ENCODE peak calls at places on chromosomes 11 and 22, in four cellular contexts. X, W, G and J are unnamed samples.

GRCh38 chr22:37740455-37741311 is 43.8 kb downstream of the TRIOBP start:
- DNase-seq in X (no peak), W (no peak), G (no peak), J (no peak)

GRCh38 chr11:7576671-7577225 is 62.9 kb downstream of the PPFIBP2 start:
- DNase-seq in X (no peak), W (peak), G (no peak), J (no peak)

GRCh38 chr22:44172370-44173108 is 8.2 kb upstream of the PARVG start:
- DNase-seq in X (peak), W (no peak), G (no peak), J (no peak)

GRCh38 chr22:42799061-42799460 is 58.0 kb downstream of the ARFGAP3 start:
- DNase-seq in X (no peak), W (no peak), G (no peak), J (no peak)

GRCh38 chr11:68014157-68014965 is 4.2 kb downstream of the ALDH3B1 start:
- DNase-seq in X (no peak), W (no peak), G (no peak), J (no peak)

GRCh38 chr22:22462813-22463567 is 45.6 kb downstream of the ZNF280B start:
- DNase-seq in X (peak), W (peak), G (no peak), J (no peak)

GRCh38 chr11:124831897-124832296 is 31.7 kb upstream of the MSANTD2 start:
- DNase-seq in X (no peak), W (no peak), G (no peak), J (no peak)

GRCh38 chr11:64905516-64906313 is 11.3 kb downstream of the ATG2A start:
- DNase-seq in X (no peak), W (no peak), G (no peak), J (no peak)

GRCh38 chr22:28171135-28171534 is 252.1 kb upstream of the PITPNB start:
- DNase-seq in X (no peak), W (no peak), G (no peak), J (no peak)

GRCh38 chr11:132640952-132641351 is 891.3 kb downstream of the OPCML start:
- DNase-seq in X (no peak), W (no peak), G (no peak), J (no peak)

DNA sequence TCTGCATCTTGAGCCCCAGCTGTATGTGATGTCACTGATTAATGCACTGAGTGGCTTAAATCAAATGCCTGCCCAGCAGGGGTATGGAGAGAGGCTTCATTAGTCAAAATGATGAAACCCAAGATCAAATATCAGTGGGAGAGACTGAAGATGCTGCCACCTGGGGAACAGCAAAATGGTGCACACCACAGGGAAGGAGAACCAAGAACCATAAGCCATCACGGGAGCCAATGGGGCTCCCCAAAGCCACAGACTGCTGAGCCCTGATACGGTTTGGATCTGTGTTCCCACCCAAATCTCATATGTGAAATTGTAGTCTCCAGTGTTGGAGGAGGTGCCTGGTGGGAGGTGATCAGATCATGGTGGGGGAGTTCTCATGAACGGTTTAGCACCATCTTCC is 85.6 kb downstream of the CTTN start:
- DNase-seq in X (no peak), W (no peak), G (no peak), J (no peak)
- TF ChIP-seq USF1 in X (no peak), W (no peak), G (no peak), J (no peak)

DNA sequence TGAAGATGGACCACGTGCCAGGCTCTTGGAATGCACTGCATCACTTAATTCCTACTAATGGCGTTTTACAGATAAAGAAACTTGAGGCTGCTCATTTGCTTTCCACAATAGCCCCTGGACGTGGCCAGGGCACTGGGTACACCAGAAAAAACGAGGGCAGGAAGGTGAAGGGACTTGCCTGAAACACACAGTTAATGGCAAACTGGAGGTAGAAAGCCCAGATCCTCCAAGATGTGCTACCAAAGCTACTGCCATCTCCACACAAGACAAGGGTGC is 1.8 kb upstream of the FXYD2 start:
- DNase-seq in X (no peak), W (no peak), G (no peak), J (no peak)
- TF ChIP-seq USF1 in X (no peak), W (no peak), G (no peak), J (no peak)

GRCh38 chr22:48433647-48434046 is 1394.0 kb downstream of the BRD1 start:
- DNase-seq in X (no peak), W (no peak), G (no peak), J (no peak)

GRCh38 chr22:48431536-48432315 is 1395.9 kb downstream of the BRD1 start:
- DNase-seq in X (no peak), W (no peak), G (no peak), J (no peak)

GRCh38 chr22:48434156-48434867 is 1393.4 kb downstream of the BRD1 start:
- DNase-seq in X (no peak), W (no peak), G (no peak), J (no peak)

GRCh38 chr22:48431014-48431413 is 1396.7 kb downstream of the BRD1 start:
- DNase-seq in X (no peak), W (no peak), G (no peak), J (no peak)

DNA sequence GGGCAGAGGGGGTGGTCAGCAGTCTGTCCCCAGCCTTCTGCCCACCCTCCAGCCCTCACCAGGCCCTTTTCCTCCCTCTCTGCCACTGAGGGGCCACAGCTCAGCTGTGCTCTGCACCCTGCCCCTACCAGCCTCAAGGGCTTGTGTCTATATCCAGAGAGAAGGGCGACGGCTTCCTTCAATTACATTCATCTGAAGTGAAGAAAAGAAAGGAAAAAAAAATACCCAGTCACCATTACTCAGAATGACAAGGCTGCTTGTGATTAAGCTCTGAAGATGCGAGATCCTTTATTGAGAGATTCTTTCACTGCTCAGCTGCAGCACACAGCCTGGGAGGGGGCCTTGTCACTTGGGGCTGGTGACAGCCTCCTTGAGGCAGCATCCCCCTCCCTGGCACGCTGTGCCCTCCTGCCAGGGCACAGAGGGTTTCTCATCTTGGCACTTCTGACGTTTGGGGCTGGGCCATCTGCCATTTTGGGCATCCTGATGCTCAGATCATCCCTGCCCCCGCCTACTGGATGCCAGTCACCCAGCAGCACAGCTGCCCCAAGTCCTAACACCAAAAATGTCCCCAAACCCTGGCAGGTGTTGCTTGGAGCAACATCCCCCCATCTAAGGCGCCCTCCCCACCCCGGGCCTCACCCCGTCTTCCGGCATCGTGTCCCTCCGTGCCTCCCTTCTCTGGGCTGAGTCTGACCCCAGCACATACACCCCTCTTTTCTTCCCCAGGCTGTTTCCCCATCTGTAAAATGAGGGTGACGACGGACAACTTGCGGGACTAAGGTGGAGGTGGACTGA is 1394.8 kb downstream of the BRD1 start:
- DNase-seq in X (no peak), W (no peak), G (no peak), J (no peak)
- TF ChIP-seq USF1 in X (no peak), W (no peak), G (no peak), J (no peak)

GRCh38 chr11:45105233-45105992 is 41.0 kb upstream of the PRDM11 start:
- DNase-seq in X (peak), W (peak), G (no peak), J (peak)
- TF ChIP-seq USF1 in X (no peak), W (no peak), G (no peak), J (no peak)